ENCODE peak calls at places on chromosomes 3 and 15, in five cellular contexts. X is cardiac fibroblast; B is iPS-NIHi11; L is stimulated activated CD8-positive, alpha-beta memory T cell treated with anti-CD3 and anti-CD28 coated beads, Interleukin-7, amount 100 ng/mL, for 24 hours; A is D341Med. I is an unnamed sample.

GRCh38 chr15:101078669-101079323 is 159.6 kb downstream of the LRRK1 start:
- DNase-seq in X (no peak), B (no peak), L (no peak), A (no peak), I (no peak)

GRCh38 chr3:185502987-185503386 is 4.2 kb upstream of the TMEM41A start:
- DNase-seq in X (no peak), B (no peak), L (no peak), A (no peak), I (no peak)

GRCh38 chr3:195058311-195059005 is 212.5 kb downstream of the XXYLT1 start:
- DNase-seq in X (no peak), B (no peak), L (no peak), A (no peak), I (no peak)

GRCh38 chr3:188244395-188244861 is 90.5 kb downstream of the LPP start:
- DNase-seq in X (no peak), B (no peak), L (no peak), A (no peak), I (no peak)

GRCh38 chr3:157618075-157618760 is 115.0 kb upstream of the VEPH1 start:
- DNase-seq in X (peak; percentile 83), B (peak; percentile 65), L (no peak), A (peak; percentile 51), I (peak; percentile 38)

GRCh38 chr3:73418636-73419035 is 206.1 kb downstream of the PDZRN3 start:
- DNase-seq in X (no peak), B (no peak), L (no peak), A (no peak), I (no peak)

GRCh38 chr3:177196473-177197040 is 725 bp downstream of the TBL1XR1 start:
- DNase-seq in X (peak; percentile 61), B (peak; percentile 64), L (peak; percentile 44), A (peak; percentile 72), I (no peak)

GRCh38 chr3:191566469-191566868 is 105.5 kb downstream of the PYDC2 start:
- DNase-seq in X (no peak), B (no peak), L (no peak), A (no peak), I (no peak)

GRCh38 chr3:13650210-13651056 is 101.5 kb downstream of the FBLN2 start:
- DNase-seq in X (peak; percentile 78), B (peak; percentile 91), L (peak; percentile 69), A (peak; percentile 91), I (peak; percentile 37)

GRCh38 chr3:42306499-42306898 is 40.5 kb upstream of the CCK start:
- DNase-seq in X (no peak), B (no peak), L (no peak), A (no peak), I (no peak)

GRCh38 chr3:10992946-10993728 is 589 bp downstream of the SLC6A1 start:
- DNase-seq in X (no peak), B (no peak), L (no peak), A (peak; percentile 48), I (no peak)

GRCh38 chr3:169769287-169770181 is at the start of gene ACTRT3:
- DNase-seq in X (peak; percentile 80), B (peak; percentile 77), L (peak; percentile 28), A (no peak), I (no peak)

GRCh38 chr15:34647569-34648334 is 64.3 kb upstream of the GOLGA8B start:
- DNase-seq in X (no peak), B (no peak), L (no peak), A (no peak), I (no peak)

GRCh38 chr15:43190178-43190577 is 5.0 kb downstream of the CCNDBP1 start:
- DNase-seq in X (peak; percentile 24), B (no peak), L (no peak), A (no peak), I (no peak)

GRCh38 chr3:143157957-143158548 is 38.5 kb downstream of the CHST2 start:
- DNase-seq in X (no peak), B (peak; percentile 33), L (no peak), A (no peak), I (no peak)

GRCh38 chr3:62607287-62608029 is 234.1 kb upstream of the FEZF2 start:
- DNase-seq in X (peak; percentile 93), B (no peak), L (no peak), A (peak; percentile 47), I (no peak)

GRCh38 chr3:48655586-48655985 is 7.1 kb downstream of the CELSR3 start:
- DNase-seq in X (no peak), B (no peak), L (no peak), A (no peak), I (no peak)

GRCh38 chr15:90209591-90209990 is 8.5 kb downstream of the SEMA4B start:
- DNase-seq in X (no peak), B (no peak), L (no peak), A (no peak), I (no peak)

GRCh38 chr3:71658131-71658530 is 67.1 kb downstream of the EIF4E3 start:
- DNase-seq in X (peak; percentile 86), B (no peak), L (no peak), A (no peak), I (no peak)

GRCh38 chr3:85678713-85679112 is 719.9 kb downstream of the CADM2 start:
- DNase-seq in X (no peak), B (no peak), L (no peak), A (no peak), I (no peak)

GRCh38 chr3:49607796-49608195 is 53.5 kb downstream of the BSN start:
- DNase-seq in X (no peak), B (no peak), L (no peak), A (peak; percentile 40), I (no peak)

GRCh38 chr3:40309925-40310635 is 573 bp downstream of the EIF1B start:
- DNase-seq in X (peak; percentile 66), B (peak; percentile 54), L (no peak), A (peak; percentile 71), I (no peak)

GRCh38 chr3:52226229-52226817 is 878 bp upstream of the TLR9 start:
- DNase-seq in X (no peak), B (no peak), L (no peak), A (no peak), I (no peak)

GRCh38 chr3:122377975-122378374 is 5.1 kb downstream of the MIX23 start:
- DNase-seq in X (no peak), B (no peak), L (no peak), A (no peak), I (no peak)

GRCh38 chr3:127286571-127287140 is 1.2 kb downstream of the PRR20G start:
- DNase-seq in X (no peak), B (no peak), L (no peak), A (no peak), I (no peak)

GRCh38 chr15:66161108-66161507 is 92.4 kb downstream of the MEGF11 start:
- DNase-seq in X (no peak), B (no peak), L (no peak), A (no peak), I (no peak)

I was measured in NCI-H1930.